ENCODE peak calls at places on chromosomes 3 and 15, in nine cellular contexts. R, L, M, H, O, I, F, T and G are unnamed samples.

GRCh38 chr15:69055251-69055650 is 40.8 kb downstream of the NOX5 start:
- DNase-seq in R (no peak), L (no peak), M (no peak), H (no peak), O (no peak), I (no peak), F (no peak), T (no peak), G (no peak)

GRCh38 chr3:71132995-71133730 is 450.4 kb downstream of the FOXP1 start:
- DNase-seq in R (no peak), L (no peak), M (no peak), H (no peak), O (no peak), I (no peak), F (no peak), T (no peak), G (no peak)

GRCh38 chr3:111823341-111823830 is 35.7 kb upstream of the PHLDB2 start:
- DNase-seq in R (no peak), L (no peak), M (no peak), H (no peak), O (no peak), I (no peak), F (no peak), T (no peak), G (no peak)

GRCh38 chr15:48645558-48646330 is at the start of gene FBN1:
- DNase-seq in R (peak), L (peak), M (peak), H (peak), O (peak), I (peak), F (peak), T (peak), G (no peak)

GRCh38 chr3:25476639-25477038 is 48.6 kb downstream of the RARB start:
- DNase-seq in R (no peak), L (no peak), M (no peak), H (no peak), O (no peak), I (no peak), F (no peak), T (no peak), G (no peak)

GRCh38 chr3:64078966-64079365 is 55.7 kb upstream of the PSMD6 start:
- DNase-seq in R (no peak), L (no peak), M (no peak), H (no peak), O (no peak), I (no peak), F (no peak), T (no peak), G (no peak)

GRCh38 chr3:124395584-124396340 is 334.5 kb upstream of the UMPS start:
- DNase-seq in R (no peak), L (no peak), M (no peak), H (no peak), O (no peak), I (no peak), F (no peak), T (no peak), G (no peak)

GRCh38 chr3:23537006-23537620 is 268.6 kb upstream of the UBE2E1 start:
- DNase-seq in R (no peak), L (no peak), M (no peak), H (no peak), O (no peak), I (no peak), F (no peak), T (no peak), G (no peak)

GRCh38 chr15:96333194-96334016 is 2.9 kb downstream of the NR2F2 start:
- DNase-seq in R (no peak), L (no peak), M (peak), H (no peak), O (peak), I (peak), F (no peak), T (no peak), G (no peak)

GRCh38 chr3:72756900-72757299 is 91.3 kb downstream of the SHQ1 start:
- DNase-seq in R (no peak), L (no peak), M (peak), H (no peak), O (peak), I (no peak), F (no peak), T (no peak), G (no peak)

GRCh38 chr3:80040113-80040512 is 272.3 kb upstream of the ROBO1 start:
- DNase-seq in R (no peak), L (no peak), M (no peak), H (no peak), O (no peak), I (no peak), F (no peak), T (no peak), G (no peak)

GRCh38 chr3:279325-279724 is 82.8 kb downstream of the CHL1 start:
- DNase-seq in R (no peak), L (no peak), M (no peak), H (no peak), O (no peak), I (no peak), F (no peak), T (no peak), G (no peak)

DNA sequence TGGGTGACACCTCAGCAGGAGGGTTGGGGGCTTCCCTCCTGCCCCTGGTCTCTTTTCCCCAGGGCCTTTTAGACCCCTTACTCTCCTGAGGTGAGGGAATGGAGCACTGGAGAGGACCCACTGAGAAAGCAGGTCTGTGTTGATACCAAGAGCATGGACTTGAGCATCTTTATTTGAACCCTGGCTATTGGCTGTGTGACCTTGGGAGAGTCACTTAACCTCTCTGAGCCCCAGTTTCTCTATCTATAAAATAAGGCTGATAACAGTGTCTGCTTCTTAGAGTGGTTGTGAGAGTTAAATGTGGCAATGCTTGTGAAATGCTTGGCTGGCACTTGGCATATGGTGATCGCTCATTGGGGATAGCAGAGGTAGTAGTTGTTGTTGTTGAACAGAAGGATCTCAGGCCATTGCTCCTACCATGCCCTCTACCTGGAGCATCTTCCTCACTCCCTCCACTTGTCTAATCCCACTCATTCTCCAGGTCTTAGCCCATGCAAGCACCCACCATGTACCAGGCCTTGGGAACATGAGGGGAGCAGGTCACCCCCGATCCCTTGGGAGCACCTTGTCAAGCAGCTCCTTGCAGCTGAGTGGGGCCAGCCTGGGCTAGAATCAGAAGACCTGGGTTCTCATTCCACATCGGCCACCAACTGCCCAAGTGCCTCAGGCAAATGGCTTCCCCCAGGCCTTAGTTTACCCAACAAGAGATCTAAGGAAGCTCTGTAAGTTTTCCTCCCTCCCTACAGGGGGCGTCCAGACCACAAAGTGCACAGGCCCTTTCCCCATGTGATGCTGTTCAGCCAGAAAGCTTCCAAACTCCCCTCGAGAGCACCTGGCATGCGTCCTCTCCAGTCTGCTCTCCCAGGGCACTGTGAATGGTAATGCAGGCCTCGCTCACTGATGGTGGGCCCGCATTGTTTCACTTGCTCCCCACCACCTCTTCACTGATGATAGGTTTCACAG is 96.7 kb downstream of the LSM3 start:
- DNase-seq in R (no peak), L (no peak), M (peak), H (no peak), O (peak), I (no peak), F (peak), T (no peak), G (no peak)
- TF ChIP-seq CTCF in R (peak), L (peak), M (peak), H (no peak), O (no peak), I (no peak), F (peak), T (peak), G (peak)

GRCh38 chr3:193314161-193314560 is 64.4 kb downstream of the ATP13A5 start:
- DNase-seq in R (no peak), L (no peak), M (no peak), H (no peak), O (no peak), I (no peak), F (no peak), T (no peak), G (no peak)
- TF ChIP-seq CTCF in R (no peak), L (peak), M (peak), H (no peak), O (no peak), I (no peak), F (no peak), T (no peak), G (peak)

GRCh38 chr3:66554178-66554577 is 53.4 kb upstream of the LRIG1 start:
- DNase-seq in R (no peak), L (no peak), M (no peak), H (no peak), O (no peak), I (no peak), F (no peak), T (peak), G (no peak)
- TF ChIP-seq CTCF in R (no peak), L (no peak), M (no peak), H (no peak), O (no peak), I (no peak), F (no peak), T (no peak), G (no peak)

DNA sequence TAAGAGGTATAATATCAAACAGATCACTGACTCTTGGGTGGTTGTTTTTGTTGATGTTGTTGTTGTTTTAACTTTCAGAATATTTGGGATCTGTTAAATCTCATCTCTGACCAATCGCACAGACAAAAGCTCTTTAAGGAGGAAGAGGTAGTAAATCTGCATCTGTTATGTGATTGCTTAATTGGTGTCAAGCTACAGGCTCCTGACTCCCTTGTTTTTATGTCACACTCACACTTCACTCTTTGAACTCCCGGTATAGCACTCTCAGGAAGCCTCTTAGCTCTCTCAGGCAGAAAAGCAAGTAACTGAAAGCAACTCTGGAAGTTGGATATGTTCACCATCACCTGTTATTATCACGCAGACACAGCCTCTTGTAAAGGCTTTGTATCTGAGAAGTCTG is 576.5 kb downstream of the MFSD1 start:
- DNase-seq in R (no peak), L (no peak), M (no peak), H (no peak), O (no peak), I (no peak), F (no peak), T (no peak), G (no peak)
- TF ChIP-seq CTCF in R (no peak), L (no peak), M (no peak), H (no peak), O (no peak), I (no peak), F (no peak), T (no peak), G (no peak)

DNA sequence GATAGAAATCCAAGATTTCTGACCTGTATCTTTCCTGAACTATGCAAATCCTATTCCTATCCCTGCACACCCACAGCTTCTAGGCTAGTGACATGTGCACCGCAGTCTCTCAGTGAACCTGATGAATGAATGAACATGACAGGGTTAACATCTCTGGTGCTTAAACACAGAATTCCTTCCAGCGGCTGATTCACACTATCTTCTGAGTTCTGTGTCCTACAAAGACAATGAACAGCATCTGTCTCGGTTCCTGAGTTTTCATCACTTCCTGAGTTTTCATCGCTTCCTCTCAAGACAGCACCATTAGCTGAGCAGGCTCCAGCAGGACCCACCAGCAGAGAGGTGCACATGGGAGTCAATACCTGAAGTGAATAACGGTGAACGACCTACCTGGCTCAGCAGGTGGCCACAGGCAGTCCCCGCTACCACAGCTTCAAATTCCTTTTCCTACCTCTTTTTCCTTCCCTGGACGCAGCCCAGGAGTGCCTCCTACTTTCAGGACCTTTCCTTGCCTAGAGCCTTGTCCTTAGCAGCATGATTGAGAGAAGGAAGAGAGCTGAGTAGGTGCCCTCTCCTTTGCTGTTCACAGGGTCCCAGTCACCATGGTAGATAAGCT is 113.5 kb downstream of the IGF2BP2 start:
- DNase-seq in R (peak), L (no peak), M (no peak), H (no peak), O (no peak), I (no peak), F (no peak), T (no peak), G (no peak)
- TF ChIP-seq CTCF in R (peak), L (no peak), M (no peak), H (no peak), O (no peak), I (no peak), F (no peak), T (no peak), G (no peak)

DNA sequence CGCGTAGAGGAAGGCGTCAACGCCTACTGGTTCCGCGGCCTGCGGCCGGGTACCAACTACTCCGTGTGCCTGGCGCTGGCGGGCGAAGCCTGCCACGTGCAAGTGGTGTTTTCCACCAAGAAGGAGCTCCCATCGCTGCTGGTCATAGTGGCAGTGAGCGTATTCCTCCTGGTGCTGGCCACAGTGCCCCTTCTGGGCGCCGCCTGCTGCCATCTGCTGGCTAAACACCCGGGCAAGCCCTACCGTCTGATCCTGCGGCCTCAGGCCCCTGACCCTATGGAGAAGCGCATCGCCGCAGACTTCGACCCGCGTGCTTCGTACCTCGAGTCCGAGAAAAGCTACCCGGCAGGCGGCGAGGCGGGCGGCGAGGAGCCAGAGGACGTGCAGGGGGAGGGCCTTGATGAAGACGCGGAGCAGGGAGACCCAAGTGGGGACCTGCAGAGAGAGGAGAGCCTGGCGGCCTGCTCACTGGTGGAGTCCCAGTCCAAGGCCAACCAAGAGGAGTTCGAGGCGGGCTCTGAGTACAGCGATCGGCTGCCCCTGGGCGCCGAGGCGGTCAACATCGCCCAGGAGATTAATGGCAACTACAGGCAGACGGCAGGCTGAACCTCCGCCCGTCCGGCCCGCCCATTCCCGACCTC is 4.1 kb downstream of the ISLR2 start:
- DNase-seq in R (no peak), L (no peak), M (peak), H (peak), O (peak), I (peak), F (no peak), T (no peak), G (no peak)
- TF ChIP-seq CTCF in R (peak), L (peak), M (peak), H (no peak), O (peak), I (peak), F (peak), T (peak), G (peak)

DNA sequence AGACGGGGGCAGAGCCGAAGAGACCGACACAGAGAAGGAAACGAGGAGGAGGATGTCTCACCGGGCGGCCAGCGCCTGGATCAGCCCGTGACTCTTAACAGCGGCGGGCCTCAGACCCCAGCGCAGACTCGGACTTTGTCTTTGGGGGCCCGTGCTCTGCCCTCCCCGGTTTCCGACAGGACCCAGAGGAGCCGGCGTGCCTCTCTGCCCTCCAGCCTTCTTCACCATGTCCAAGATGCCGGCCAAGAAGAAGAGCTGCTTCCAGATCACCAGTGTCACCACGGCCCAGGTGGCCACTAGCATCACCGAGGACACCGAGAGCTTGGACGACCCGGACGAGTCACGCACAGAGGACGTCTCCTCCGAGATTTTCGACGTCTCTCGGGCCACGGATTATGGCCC is 1.0 kb downstream of the TSC22D2 start:
- DNase-seq in R (no peak), L (no peak), M (no peak), H (no peak), O (no peak), I (no peak), F (no peak), T (no peak), G (no peak)
- TF ChIP-seq CTCF in R (no peak), L (no peak), M (no peak), H (no peak), O (no peak), I (no peak), F (no peak), T (no peak), G (no peak)